ENCODE peak calls at places on chromosomes 4 and X, in eight cellular contexts. O is GM12878, N is upper lobe of left lung, B is Panc1, S is HepG2, H is GM23338, A is K562, F is HCT116. Y is an unnamed sample.
A peak's percentile ranks its signal among the peaks of the same experiment; 100 is the strongest.

GRCh38 chr4:65367306-65367705 is 303.0 kb downstream of the EPHA5 start:
- ATAC-seq in O (no peak), N (no peak), B (no peak), S (no peak), H (no peak), A (no peak), F (no peak), Y (no peak)

GRCh38 chr4:104719539-104720230 is 225.0 kb upstream of the CXXC4 start:
- ATAC-seq in O (peak; percentile 98), N (no peak), B (no peak), S (no peak), H (no peak), A (no peak), F (no peak), Y (no peak)

GRCh38 chr4:117429061-117429460 is 343.7 kb upstream of the TRAM1L1 start:
- ATAC-seq in O (peak; percentile 56), N (no peak), B (no peak), S (peak; percentile 35), H (peak; percentile 75), A (no peak), F (peak; percentile 36), Y (peak; percentile 22)

GRCh38 chrX:123797543-123798447 is 62.1 kb upstream of the XIAP start:
- ATAC-seq in O (peak; percentile 49), N (no peak), B (peak; percentile 13), S (peak; percentile 88), H (no peak), A (no peak), F (no peak), Y (no peak)

GRCh38 chr4:107742791-107743190 is 22.8 kb upstream of the PAPSS1 start:
- ATAC-seq in O (no peak), N (no peak), B (no peak), S (no peak), H (no peak), A (no peak), F (no peak), Y (no peak)

GRCh38 chrX:37722595-37722994 is 37.0 kb downstream of the XK start:
- ATAC-seq in O (no peak), N (no peak), B (no peak), S (no peak), H (no peak), A (no peak), F (no peak), Y (no peak)

GRCh38 chr4:87498446-87498900 is 30.7 kb downstream of the SPARCL1 start:
- ATAC-seq in O (peak; percentile 85), N (peak; percentile 63), B (no peak), S (no peak), H (no peak), A (no peak), F (no peak), Y (no peak)

GRCh38 chr4:40183615-40184411 is 13.0 kb upstream of the RHOH start:
- ATAC-seq in O (peak; percentile 48), N (no peak), B (no peak), S (no peak), H (no peak), A (no peak), F (no peak), Y (no peak)

GRCh38 chrX:79117078-79117477 is 27.4 kb upstream of the GPR174 start:
- ATAC-seq in O (peak; percentile 98), N (peak; percentile 46), B (no peak), S (no peak), H (no peak), A (no peak), F (no peak), Y (no peak)

GRCh38 chr4:102543030-102543505 is 41.9 kb downstream of the NFKB1 start:
- ATAC-seq in O (peak; percentile 80), N (no peak), B (no peak), S (no peak), H (no peak), A (no peak), F (no peak), Y (no peak)

GRCh38 chr4:125522992-125523391 is 208.2 kb downstream of the FAT4 start:
- ATAC-seq in O (no peak), N (no peak), B (peak; percentile 96), S (no peak), H (peak; percentile 92), A (no peak), F (no peak), Y (no peak)

GRCh38 chrX:79336869-79337815 is 30.0 kb downstream of the ITM2A start:
- ATAC-seq in O (no peak), N (no peak), B (no peak), S (no peak), H (no peak), A (peak; percentile 51), F (no peak), Y (no peak)

GRCh38 chr4:76215120-76215519 is 1.5 kb upstream of the SCARB2 start:
- ATAC-seq in O (no peak), N (no peak), B (no peak), S (no peak), H (no peak), A (no peak), F (no peak), Y (no peak)

DNA sequence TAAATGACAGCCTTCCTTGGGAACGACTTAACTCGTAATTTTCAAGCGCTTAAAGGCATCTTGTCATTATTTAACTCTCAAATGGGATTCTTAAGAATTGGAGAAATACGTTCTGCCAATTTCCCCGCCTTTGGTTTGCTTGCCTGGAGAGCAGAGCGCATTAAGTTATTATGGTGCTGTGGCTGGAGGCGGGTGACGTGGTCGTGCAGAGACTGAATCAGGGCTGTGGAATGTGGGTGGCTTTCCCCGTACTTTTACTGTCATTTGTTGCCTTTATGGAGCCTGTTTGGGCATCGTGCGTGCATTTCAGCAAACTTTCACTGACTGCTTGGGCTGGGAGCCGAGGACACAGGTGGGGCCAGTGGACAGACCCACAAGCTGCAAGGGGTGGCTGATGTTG is 79.0 kb upstream of the PSAPL1 start:
- ATAC-seq in O (no peak), N (no peak), B (no peak), S (no peak), H (no peak), A (no peak), F (peak; percentile 61), Y (no peak)
- TF ChIP-seq POLR2AphosphoS5 in O (no peak), N (no peak), B (no peak), S (no peak), H (no peak), A (no peak), F (no peak), Y (no peak)

GRCh38 chr4:156961241-156962068 is 10.1 kb downstream of the PDGFC start:
- ATAC-seq in O (no peak), N (no peak), B (peak; percentile 44), S (peak; percentile 25), H (no peak), A (no peak), F (no peak), Y (no peak)

GRCh38 chr4:156963419-156963818 is 8.2 kb downstream of the PDGFC start:
- ATAC-seq in O (no peak), N (no peak), B (no peak), S (no peak), H (no peak), A (no peak), F (no peak), Y (no peak)

GRCh38 chr4:156962069-156962377 is 9.6 kb downstream of the PDGFC start:
- ATAC-seq in O (no peak), N (no peak), B (peak; percentile 39), S (peak; percentile 53), H (no peak), A (no peak), F (no peak), Y (peak; percentile 6)

GRCh38 chr4:156959298-156959702 is 12.3 kb downstream of the PDGFC start:
- ATAC-seq in O (no peak), N (no peak), B (peak; percentile 70), S (no peak), H (no peak), A (no peak), F (no peak), Y (no peak)

DNA sequence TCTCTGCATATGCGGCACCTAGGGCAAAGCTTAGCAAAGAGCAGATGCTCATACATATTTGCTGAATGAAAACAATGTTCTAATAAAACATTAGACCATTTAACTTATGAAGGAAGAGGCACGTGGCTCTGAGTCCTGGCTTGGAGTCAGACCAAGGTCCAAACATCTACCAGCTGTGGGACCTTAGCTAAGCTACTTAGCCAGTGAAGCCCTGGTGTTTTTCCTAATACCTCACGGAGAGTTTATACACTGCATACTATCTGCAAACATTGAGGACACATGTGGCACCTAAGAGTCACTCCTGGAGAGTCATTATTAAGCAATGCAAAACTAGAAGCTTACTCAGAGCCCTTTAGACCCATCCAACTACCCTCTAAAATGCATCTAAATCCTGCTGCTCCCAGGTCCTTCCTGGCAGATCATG is 9.0 kb downstream of the PDGFC start:
- ATAC-seq in O (no peak), N (peak; percentile 76), B (peak; percentile 70), S (peak; percentile 90), H (no peak), A (no peak), F (no peak), Y (peak; percentile 85)
- H3K4me1 ChIP-seq in O (no peaks in the 10 kb centered on the region), N (peaks cover 3% of the 10 kb centered on the region), B (peaks cover 53% of the 10 kb centered on the region), S (peaks cover 42% of the 10 kb centered on the region), H (peaks cover 4% of the 10 kb centered on the region), A (no peaks in the 10 kb centered on the region), F (no peaks in the 10 kb centered on the region), Y (peaks cover 39% of the 10 kb centered on the region)

DNA sequence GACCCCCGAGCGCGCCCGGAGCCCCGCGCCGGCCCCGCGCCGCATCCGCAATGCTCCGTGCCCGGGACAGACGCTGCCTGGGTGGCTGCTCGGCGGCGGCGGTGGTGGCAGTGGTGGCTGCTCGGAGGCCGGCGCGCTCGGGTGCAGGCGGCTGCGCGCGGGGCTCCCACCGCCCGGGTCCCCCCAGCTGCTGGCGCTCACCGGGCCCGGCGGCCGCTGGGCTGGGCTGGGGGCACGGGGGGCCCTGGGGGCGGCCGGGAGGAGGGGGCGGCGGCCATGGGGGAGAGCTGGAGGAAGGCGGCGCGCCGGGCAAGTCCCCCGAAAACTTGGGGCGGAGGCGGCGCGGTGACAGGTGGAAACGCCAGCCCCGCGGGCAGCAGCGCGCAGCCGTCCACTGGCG is 83.4 kb upstream of the DHRSX start:
- ATAC-seq in O (no peak), N (no peak), B (no peak), S (peak; percentile 23), H (peak; percentile 10), A (no peak), F (no peak), Y (no peak)
- TF ChIP-seq POLR2AphosphoS5 in O (no peak), N (no peak), B (no peak), S (no peak), H (no peak), A (no peak), F (no peak), Y (no peak)

DNA sequence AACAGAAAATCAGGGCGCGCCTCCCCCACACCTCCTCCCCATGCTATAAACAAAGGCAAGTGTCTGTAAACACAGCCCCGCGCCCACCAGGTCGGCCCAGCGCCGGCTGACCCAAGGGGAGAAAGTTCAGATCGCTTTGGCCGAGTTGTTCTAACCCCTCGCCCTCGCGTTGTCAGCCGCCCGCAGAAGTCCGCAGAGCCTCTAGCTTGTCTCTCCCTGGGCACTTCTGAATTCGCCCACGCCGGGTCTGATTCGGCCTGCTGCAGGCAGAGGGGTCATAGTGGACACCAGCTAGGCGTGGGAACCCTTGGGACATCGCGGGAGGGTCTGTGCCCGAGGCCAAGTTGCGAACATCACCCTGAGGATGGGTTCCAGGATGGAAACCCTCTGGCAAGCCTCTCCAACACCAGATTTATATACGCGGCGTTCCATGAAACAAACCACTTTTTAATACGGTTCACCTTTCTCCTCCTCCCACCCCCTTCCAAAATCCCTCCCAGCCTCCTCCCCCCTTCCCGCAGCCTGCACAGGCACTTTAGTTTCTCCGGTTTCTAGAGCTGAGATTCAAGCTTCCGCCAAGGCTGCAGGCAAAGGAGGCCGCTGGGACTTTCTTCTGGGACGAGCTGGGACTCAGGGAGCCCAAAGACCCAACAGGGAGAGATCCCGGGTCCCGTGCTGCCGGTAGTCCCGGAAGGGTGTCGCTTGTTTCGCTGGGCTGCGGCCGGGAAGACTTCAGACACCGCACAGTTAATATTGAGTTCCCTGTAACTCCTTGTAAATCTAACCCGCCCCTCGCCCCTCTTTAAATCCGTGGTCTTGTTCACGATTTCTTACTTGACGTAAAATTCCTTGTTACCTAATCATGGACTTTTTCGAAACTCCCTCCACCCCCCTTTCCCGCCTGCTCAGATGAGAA is 4.7 kb downstream of the HAND2 start:
- ATAC-seq in O (no peak), N (no peak), B (no peak), S (no peak), H (peak; percentile 1), A (no peak), F (no peak), Y (no peak)
- H3K4me1 ChIP-seq in O (no peaks in the 10 kb centered on the region), N (peaks cover 29% of the 10 kb centered on the region), B (no peaks in the 10 kb centered on the region), S (no peaks in the 10 kb centered on the region), H (peaks cover 82% of the 10 kb centered on the region), A (peaks cover 46% of the 10 kb centered on the region), F (no peaks in the 10 kb centered on the region), Y (peaks cover 6% of the 10 kb centered on the region)